ENCODE peak calls at places on chromosomes 3 and 15, in five cellular contexts. U, M, X, Q and W are unnamed samples.

GRCh38 chr15:74641151-74641550 is 25.5 kb downstream of the CLK3 start:
- DNase-seq in U (no peak), M (no peak), X (no peak), Q (no peak), W (no peak)

GRCh38 chr15:101675796-101676582 is 23.8 kb upstream of the TM2D3 start:
- DNase-seq in U (no peak), M (no peak), X (no peak), Q (no peak), W (no peak)

GRCh38 chr15:63586790-63587189 is 10.4 kb upstream of the FBXL22 start:
- DNase-seq in U (no peak), M (no peak), X (no peak), Q (no peak), W (no peak)

GRCh38 chr15:63178034-63178433 is 11.4 kb upstream of the RAB8B start:
- DNase-seq in U (no peak), M (peak), X (no peak), Q (no peak), W (no peak)

GRCh38 chr3:178482981-178483380 is 53.3 kb upstream of the KCNMB2 start:
- DNase-seq in U (no peak), M (no peak), X (no peak), Q (no peak), W (no peak)

GRCh38 chr3:9623148-9623547 is 26.2 kb upstream of the MTMR14 start:
- DNase-seq in U (no peak), M (no peak), X (no peak), Q (no peak), W (no peak)

GRCh38 chr3:128499724-128500275 is 6.8 kb upstream of the GATA2 start:
- DNase-seq in U (no peak), M (no peak), X (no peak), Q (no peak), W (no peak)

GRCh38 chr3:53192608-53193007 is 31.6 kb downstream of the PRKCD start:
- DNase-seq in U (no peak), M (no peak), X (no peak), Q (no peak), W (no peak)

GRCh38 chr3:65535260-65535659 is 503.5 kb downstream of the MAGI1 start:
- DNase-seq in U (no peak), M (no peak), X (no peak), Q (no peak), W (no peak)

GRCh38 chr15:38685686-38686339 is 121.2 kb upstream of the RASGRP1 start:
- DNase-seq in U (no peak), M (no peak), X (no peak), Q (no peak), W (no peak)

GRCh38 chr3:72665701-72666443 is 182.4 kb downstream of the SHQ1 start:
- DNase-seq in U (no peak), M (peak), X (peak), Q (peak), W (no peak)

GRCh38 chr3:42439461-42440075 is 29.2 kb upstream of the LYZL4 start:
- DNase-seq in U (peak), M (no peak), X (no peak), Q (no peak), W (no peak)

GRCh38 chr3:136667081-136667480 is 85.1 kb downstream of the STAG1 start:
- DNase-seq in U (no peak), M (no peak), X (no peak), Q (no peak), W (no peak)

GRCh38 chr15:59817834-59818233 is 128.7 kb upstream of the BNIP2 start:
- DNase-seq in U (no peak), M (no peak), X (peak), Q (no peak), W (no peak)

GRCh38 chr3:134029734-134030381 is at the start of gene SLCO2A1:
- DNase-seq in U (peak), M (peak), X (peak), Q (no peak), W (no peak)

GRCh38 chr3:3476669-3477068 is 297.2 kb upstream of the CRBN start:
- DNase-seq in U (no peak), M (no peak), X (no peak), Q (no peak), W (no peak)

GRCh38 chr3:152026033-152026556 is 152.7 kb downstream of the SUCNR1 start:
- DNase-seq in U (no peak), M (no peak), X (no peak), Q (no peak), W (no peak)

GRCh38 chr15:85730001-85730820 is 64.5 kb downstream of the KLHL25 start:
- DNase-seq in U (peak), M (no peak), X (peak), Q (peak), W (no peak)

GRCh38 chr3:31343075-31343474 is 189.7 kb upstream of the STT3B start:
- DNase-seq in U (no peak), M (no peak), X (no peak), Q (no peak), W (no peak)

GRCh38 chr3:43032646-43033628 is 53.8 kb downstream of the GASK1A start:
- DNase-seq in U (no peak), M (no peak), X (no peak), Q (no peak), W (no peak)

GRCh38 chr3:84547207-84547606 is 411.6 kb upstream of the CADM2 start:
- DNase-seq in U (no peak), M (no peak), X (no peak), Q (no peak), W (no peak)

GRCh38 chr3:139561959-139562676 is 22.6 kb upstream of the RBP1 start:
- DNase-seq in U (peak), M (peak), X (peak), Q (no peak), W (no peak)

GRCh38 chr15:70190965-70191364 is 93.2 kb upstream of the TLE3 start:
- DNase-seq in U (no peak), M (no peak), X (no peak), Q (no peak), W (no peak)

GRCh38 chr3:71680588-71680987 is 44.6 kb downstream of the EIF4E3 start:
- DNase-seq in U (no peak), M (no peak), X (no peak), Q (no peak), W (no peak)

GRCh38 chr3:89851974-89852621 is 744.7 kb downstream of the EPHA3 start:
- DNase-seq in U (no peak), M (peak), X (no peak), Q (no peak), W (no peak)

GRCh38 chr3:18789734-18790133 is 358.6 kb upstream of the KCNH8 start:
- DNase-seq in U (no peak), M (no peak), X (no peak), Q (no peak), W (no peak)

GRCh38 chr15:68582236-68582635 is 3.4 kb downstream of the CORO2B start:
- DNase-seq in U (no peak), M (no peak), X (no peak), Q (no peak), W (no peak)

GRCh38 chr3:133992385-133992784 is 37.3 kb downstream of the SLCO2A1 start:
- DNase-seq in U (no peak), M (no peak), X (no peak), Q (no peak), W (no peak)

GRCh38 chr15:40449275-40449674 is 8.5 kb downstream of the BAHD1 start:
- DNase-seq in U (no peak), M (no peak), X (no peak), Q (no peak), W (no peak)

GRCh38 chr3:58570851-58571250 is 6.3 kb downstream of the FAM107A start:
- DNase-seq in U (no peak), M (no peak), X (no peak), Q (no peak), W (no peak)

GRCh38 chr3:44883999-44884431 is 9.6 kb downstream of the TGM4 start:
- DNase-seq in U (peak), M (no peak), X (no peak), Q (no peak), W (no peak)

GRCh38 chr3:126934149-126934548 is 48.8 kb upstream of the PLXNA1 start:
- DNase-seq in U (peak), M (no peak), X (peak), Q (no peak), W (no peak)

GRCh38 chr15:40368701-40369473 is 10.9 kb downstream of the DISP2 start:
- DNase-seq in U (no peak), M (no peak), X (no peak), Q (no peak), W (no peak)

GRCh38 chr3:134846943-134847342 is 51.9 kb downstream of the EPHB1 start:
- DNase-seq in U (no peak), M (no peak), X (no peak), Q (no peak), W (no peak)

GRCh38 chr3:101878589-101878988 is 29.3 kb downstream of the NFKBIZ start:
- DNase-seq in U (peak), M (no peak), X (no peak), Q (no peak), W (no peak)